ENCODE peak calls at places on chromosomes 16 and 17, in five cellular contexts. K, D, L, B and A are unnamed samples. For H3K27me3, the result is how much of the 10 kb centered on the place peaks cover.

GRCh38 chr17:79459003-79459655 is 151.7 kb downstream of the RBFOX3 start:
- DNase-seq in D (no peak), L (no peak), B (no peak), K (no peak), A (no peak)

GRCh38 chr16:52597772-52598483 is 51.0 kb upstream of the TOX3 start:
- DNase-seq in B (no peak), L (no peak), K (no peak), D (no peak), A (no peak)

GRCh38 chr17:32803544-32803943 is 73.4 kb downstream of the MYO1D start:
- DNase-seq in D (no peak), L (no peak), B (no peak), K (no peak), A (no peak)

GRCh38 chr16:49654425-49654824 is 201.5 kb downstream of the ZNF423 start:
- DNase-seq in L (no peak), D (no peak), B (no peak), K (no peak), A (no peak)

GRCh38 chr17:70563301-70563820 is 394.0 kb downstream of the KCNJ2 start:
- DNase-seq in K (no peak), L (no peak), D (peak), B (no peak), A (no peak)

GRCh38 chr17:32746698-32747097 is 130.2 kb downstream of the MYO1D start:
- DNase-seq in B (no peak), K (no peak), L (no peak), D (peak), A (no peak)

GRCh38 chr16:23595951-23596720 is at the start of gene NDUFAB1:
- DNase-seq in K (peak), L (peak), B (peak), D (peak), A (no peak)

GRCh38 chr16:67504190-67505021 is 21.1 kb upstream of the AGRP start:
- DNase-seq in L (no peak), B (peak), K (no peak), D (peak), A (no peak)

GRCh38 chr17:73720187-73720834 is 76.1 kb upstream of the SDK2 start:
- DNase-seq in K (no peak), D (no peak), L (peak), B (no peak), A (no peak)

GRCh38 chr16:61897657-61898056 is 138.6 kb downstream of the CDH8 start:
- DNase-seq in D (no peak), L (no peak), B (no peak), K (no peak), A (no peak)

GRCh38 chr16:4053663-4054479 is 62.4 kb downstream of the ADCY9 start:
- DNase-seq in B (peak), D (peak), L (no peak), K (no peak), A (no peak)

GRCh38 chr16:80592273-80592672 is 51.5 kb downstream of the DYNLRB2 start:
- DNase-seq in L (no peak), B (no peak), K (no peak), D (no peak), A (no peak)

GRCh38 chr17:45293413-45294211 is 23.2 kb downstream of the MAP3K14 start:
- DNase-seq in B (peak), L (peak), K (no peak), D (peak), A (peak)

GRCh38 chr16:4411684-4412083 is 4.7 kb downstream of the CORO7 start:
- DNase-seq in L (no peak), B (no peak), K (no peak), D (peak), A (no peak)

GRCh38 chr17:77011173-77012011 is 129.4 kb upstream of the SEC14L1 start:
- DNase-seq in D (peak), L (peak), K (peak), B (no peak), A (no peak)

GRCh38 chr17:43720311-43721060 is 38.1 kb downstream of the SOST start:
- DNase-seq in L (peak), B (peak), K (peak), D (peak), A (no peak)

GRCh38 chr17:72030067-72030899 is 90.5 kb upstream of the SOX9 start:
- DNase-seq in D (peak), L (peak), B (no peak), K (no peak), A (peak)

GRCh38 chr17:1627219-1627986 is 1.2 kb downstream of the SLC43A2 start:
- DNase-seq in L (peak), D (no peak), B (peak), K (no peak), A (no peak)

GRCh38 chr17:29407856-29408255 is 17.7 kb downstream of the TAOK1 start:
- DNase-seq in D (peak), L (no peak), B (no peak), K (no peak), A (no peak)

GRCh38 chr16:82192665-82193064 is 22.6 kb upstream of the MPHOSPH6 start:
- DNase-seq in D (peak), B (no peak), K (no peak), L (no peak), A (no peak)

GRCh38 chr17:81831957-81832607 is 1.0 kb downstream of the MCRIP1 start:
- DNase-seq in D (peak), K (peak), L (no peak), B (peak), A (no peak)

GRCh38 chr16:87068316-87068715 is 248.9 kb downstream of the C16orf95 start:
- DNase-seq in B (no peak), K (no peak), L (no peak), D (no peak), A (no peak)

GRCh38 chr16:4376126-4376819 is 4.6 kb downstream of the VASN start:
- DNase-seq in B (peak), L (peak), D (peak), K (no peak), A (no peak)

DNA sequence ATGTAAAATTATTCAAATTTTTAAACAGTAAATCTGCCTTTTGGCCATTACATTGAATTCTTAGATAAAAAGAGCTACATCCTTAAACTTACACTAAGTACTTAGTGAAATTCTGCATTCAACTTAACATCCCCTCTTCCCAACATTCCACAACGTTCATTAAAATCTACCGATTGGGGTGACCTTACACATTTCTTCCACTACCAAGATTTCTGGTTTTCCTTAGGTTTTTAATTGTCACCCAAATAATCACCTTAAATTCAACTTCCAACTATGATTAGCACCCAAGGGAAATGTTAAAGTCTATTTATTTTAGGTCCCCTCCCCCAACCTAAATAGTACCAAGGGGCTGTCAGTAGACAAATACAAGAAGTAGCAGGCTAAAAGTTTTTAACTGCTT is 4.9 kb downstream of the SRSF1 start:
- DNase-seq in K (no peak), B (no peak), D (no peak), L (no peak), A (no peak)
- TF ChIP-seq CTCF in K (no peak), B (peak), D (no peak), L (no peak), A (no peak)

GRCh38 chr17:49016775-49017463 is 19.7 kb downstream of the IGF2BP1 start:
- DNase-seq in D (peak), K (no peak), B (peak), L (peak), A (no peak)
- H3K27me3 ChIP-seq in D (under half), K (under half), B (under half), L (under half), A (under half)

GRCh38 chr16:8872967-8873865 is 4.4 kb upstream of the CARHSP1 start:
- DNase-seq in D (no peak), B (no peak), L (no peak), K (no peak), A (no peak)
- TF ChIP-seq CTCF in D (peak), B (no peak), L (peak), K (no peak), A (no peak)

GRCh38 chr16:54282923-54283734 is 3.5 kb downstream of the IRX3 start:
- DNase-seq in K (no peak), D (no peak), B (no peak), L (no peak), A (no peak)
- H3K27me3 ChIP-seq in K (half or more), D (half or more), B (under half), L (half or more), A (half or more)

GRCh38 chr16:21277927-21278706 is at the start of gene CRYM:
- DNase-seq in B (peak), D (no peak), L (peak), K (peak), A (no peak)

GRCh38 chr16:21281698-21282389 is 3.8 kb upstream of the CRYM start:
- DNase-seq in L (no peak), B (no peak), K (no peak), D (no peak), A (no peak)

GRCh38 chr16:21279501-21279900 is 1.4 kb upstream of the CRYM start:
- DNase-seq in L (no peak), D (no peak), K (no peak), B (no peak), A (no peak)

GRCh38 chr16:21284414-21284813 is 6.3 kb upstream of the CRYM start:
- DNase-seq in B (no peak), L (no peak), K (no peak), D (no peak), A (no peak)

DNA sequence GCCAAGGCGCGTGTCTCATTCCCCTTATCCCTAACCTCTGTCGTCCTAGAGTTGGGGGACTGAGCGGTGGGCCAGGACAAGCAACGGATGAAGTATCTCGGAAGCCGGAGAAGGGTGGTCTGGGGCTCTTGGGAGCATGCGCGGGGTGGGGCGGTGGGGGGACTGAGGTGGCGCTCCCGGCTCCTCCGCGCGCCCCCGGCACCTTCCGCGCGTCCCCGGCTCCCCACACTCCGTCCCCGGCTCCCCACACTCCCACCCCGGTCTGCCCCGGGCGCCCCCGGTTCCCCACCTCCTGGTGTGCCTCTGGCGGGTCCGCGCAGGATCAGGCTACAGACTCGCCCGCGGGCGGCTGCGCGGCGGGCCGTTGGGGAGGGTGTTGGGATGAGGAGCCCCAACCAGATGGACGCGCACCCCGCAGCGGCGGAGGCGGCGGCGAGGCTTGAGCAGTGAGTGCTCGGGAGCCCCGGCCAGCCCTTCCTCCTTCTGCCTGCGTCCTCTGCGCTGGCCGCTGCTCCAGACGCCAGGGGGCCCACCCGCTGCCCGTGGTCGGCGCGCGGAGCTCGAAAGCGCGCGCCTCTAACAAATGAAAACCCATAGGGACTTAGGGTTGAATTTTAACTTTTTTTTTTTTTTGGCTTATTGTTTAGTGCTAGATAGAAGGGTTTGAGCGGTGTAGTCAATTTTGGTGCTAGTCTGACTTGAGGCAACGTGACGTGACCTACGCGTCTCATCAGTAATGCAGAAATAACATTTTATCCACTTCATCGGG is 5.6 kb upstream of the CRYM start:
- DNase-seq in K (no peak), B (peak), D (peak), L (peak), A (no peak)
- TF ChIP-seq CTCF in K (no peak), B (peak), D (peak), L (no peak), A (peak)

DNA sequence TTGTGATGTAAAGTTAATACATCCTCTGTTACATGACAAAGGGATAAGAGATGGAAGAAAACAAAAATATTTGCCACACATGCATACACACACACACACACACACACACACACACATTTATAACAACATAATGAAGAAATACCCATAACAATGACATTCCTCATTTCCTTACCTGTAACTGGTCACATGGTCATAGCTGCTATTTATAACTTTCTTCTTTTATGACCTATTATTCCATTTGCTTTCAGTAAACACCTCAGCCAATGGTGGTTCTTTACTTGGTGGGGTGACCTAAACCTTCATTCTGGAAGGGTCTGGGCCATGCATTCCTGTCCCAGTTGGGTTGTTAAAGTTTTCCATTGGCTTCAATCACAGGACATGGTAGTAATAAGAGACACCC is 5.3 kb downstream of the MT2A start:
- DNase-seq in L (no peak), B (no peak), D (no peak), K (no peak), A (no peak)
- H3K27me3 ChIP-seq in L (under half), B (under half), D (under half), K (under half), A (under half)

GRCh38 chr16:89945654-89946053 is 2.9 kb upstream of the DEF8 start:
- DNase-seq in D (no peak), L (no peak), B (no peak), K (no peak), A (no peak)
- TF ChIP-seq CTCF in D (no peak), L (no peak), B (no peak), K (no peak), A (no peak)

DNA sequence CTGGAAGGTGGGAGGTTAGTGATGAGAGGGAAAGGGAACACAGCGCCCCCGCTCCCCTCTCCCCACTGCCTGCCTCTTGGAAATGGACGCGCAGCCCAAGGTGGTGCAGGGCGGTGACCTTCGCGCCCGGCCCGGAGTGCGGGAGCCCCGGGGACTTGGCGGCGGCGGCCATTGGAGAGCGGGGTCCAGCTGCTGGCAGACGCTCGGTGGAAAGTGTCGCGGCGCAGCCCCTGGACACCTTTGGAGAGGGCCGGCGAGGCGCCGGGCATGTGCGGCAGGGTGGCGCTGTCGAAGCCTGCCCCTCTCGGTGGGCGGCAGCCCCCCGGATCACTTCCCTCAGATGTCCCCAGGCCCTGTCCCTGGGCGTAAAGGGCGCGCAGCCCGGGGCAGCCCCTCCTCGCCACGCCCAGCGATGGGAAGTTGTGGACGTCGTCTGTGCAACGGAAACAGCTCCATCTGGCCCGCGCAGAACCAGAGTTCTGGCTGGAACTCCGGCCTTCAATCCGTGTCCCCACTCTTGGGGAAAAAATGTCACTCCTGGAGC is 16.7 kb downstream of the SALL1 start:
- DNase-seq in D (no peak), B (no peak), K (no peak), L (no peak), A (no peak)
- H3K27me3 ChIP-seq in D (under half), B (under half), K (under half), L (under half), A (under half)

GRCh38 chr17:57876866-57877237 is 27.0 kb upstream of the MRPS23 start:
- DNase-seq in D (no peak), B (no peak), L (no peak), K (no peak), A (no peak)

GRCh38 chr17:57874434-57875108 is 24.7 kb upstream of the MRPS23 start:
- DNase-seq in B (peak), K (no peak), D (peak), L (peak), A (no peak)

GRCh38 chr17:57876023-57876865 is 26.4 kb upstream of the MRPS23 start:
- DNase-seq in K (no peak), L (no peak), B (no peak), D (peak), A (no peak)

GRCh38 chr17:57874058-57874419 is 24.2 kb upstream of the MRPS23 start:
- DNase-seq in B (no peak), D (no peak), L (no peak), K (no peak), A (no peak)

DNA sequence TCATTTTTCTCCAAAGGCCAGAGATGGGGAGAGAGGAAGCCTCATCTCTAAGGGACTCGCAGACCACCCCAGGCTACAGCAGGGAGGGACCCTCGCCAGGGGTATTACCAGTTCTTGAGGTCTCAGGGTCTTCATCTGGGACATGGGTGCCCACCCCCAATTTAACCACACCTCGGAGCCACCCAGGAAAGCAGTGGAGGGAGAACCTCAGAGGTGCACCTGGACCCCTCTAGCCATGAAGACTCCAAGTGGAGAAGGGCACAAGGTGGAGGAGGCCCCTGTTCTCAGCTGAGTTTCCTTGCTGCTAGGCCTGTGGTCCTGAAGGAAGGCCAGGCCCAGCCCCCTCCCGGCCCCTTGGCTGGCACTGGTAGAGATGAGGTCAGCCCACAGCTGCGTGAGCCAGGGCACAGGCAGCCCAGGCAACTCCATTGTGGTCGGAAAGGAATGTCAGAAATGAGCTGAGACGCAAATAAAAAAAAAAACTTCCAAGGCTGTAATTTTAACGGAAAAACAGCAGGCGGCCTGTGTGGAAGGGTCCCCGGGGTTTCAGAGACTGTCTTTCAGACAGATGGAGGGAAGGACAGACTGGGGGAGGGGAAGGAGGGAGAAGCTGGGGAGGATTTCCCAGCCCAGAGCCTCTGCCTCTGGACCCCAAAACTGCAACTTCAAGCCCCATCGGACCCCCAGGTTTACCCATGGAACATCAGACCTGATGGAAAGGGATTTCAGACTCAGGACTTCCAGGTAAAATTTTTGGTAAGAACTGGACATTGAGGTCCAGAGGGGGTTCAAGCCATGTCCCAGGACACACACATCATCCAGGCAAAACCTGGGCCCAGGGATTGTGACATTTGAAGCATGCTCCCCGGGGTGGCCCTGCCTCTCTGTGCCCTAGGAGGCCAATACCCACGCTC is 25.5 kb upstream of the MRPS23 start:
- DNase-seq in D (peak), K (no peak), B (peak), L (peak), A (peak)
- TF ChIP-seq CTCF in D (peak), K (no peak), B (peak), L (peak), A (peak)